ENCODE peak calls at places on chromosomes 12 and 14, in nine cellular contexts. H, I, B, Z, T, M, D, K and L are unnamed samples.

GRCh38 chr12:3770891-3771290 is 18.0 kb upstream of the CRACR2A start:
- DNase-seq in H (peak; percentile 64), I (no peak), B (no peak), Z (no peak), T (no peak), M (no peak), D (no peak), K (no peak), L (no peak)

GRCh38 chr14:72743626-72744025 is 150.3 kb downstream of the DPF3 start:
- DNase-seq in H (no peak), I (no peak), B (no peak), Z (no peak), T (no peak), M (no peak), D (no peak), K (no peak), L (no peak)

GRCh38 chr12:79168687-79169086 is 304.1 kb downstream of the SYT1 start:
- DNase-seq in H (no peak), I (no peak), B (no peak), Z (no peak), T (no peak), M (no peak), D (no peak), K (no peak), L (no peak)

GRCh38 chr12:6614513-6615177 is 7.5 kb upstream of the CHD4 start:
- DNase-seq in H (no peak), I (no peak), B (no peak), Z (no peak), T (no peak), M (no peak), D (no peak), K (no peak), L (no peak)

GRCh38 chr14:50814161-50814560 is 16.8 kb downstream of the NIN start:
- DNase-seq in H (no peak), I (no peak), B (no peak), Z (no peak), T (no peak), M (no peak), D (no peak), K (no peak), L (no peak)

GRCh38 chr12:83322816-83323215 is 636.1 kb downstream of the TMTC2 start:
- DNase-seq in H (no peak), I (no peak), B (no peak), Z (no peak), T (no peak), M (no peak), D (no peak), K (no peak), L (no peak)

GRCh38 chr14:69873877-69874780 is 5.1 kb upstream of the SMOC1 start:
- DNase-seq in H (peak; percentile 72), I (no peak), B (no peak), Z (no peak), T (no peak), M (no peak), D (no peak), K (no peak), L (no peak)

GRCh38 chr12:116427200-116427932 is 131.8 kb upstream of the MAP1LC3B2 start:
- DNase-seq in H (peak; percentile 37), I (no peak), B (no peak), Z (no peak), T (no peak), M (no peak), D (no peak), K (no peak), L (no peak)

GRCh38 chr14:98173291-98173690 is 1098.7 kb downstream of the BCL11B start:
- DNase-seq in H (no peak), I (peak; percentile 80), B (peak; percentile 36), Z (no peak), T (no peak), M (no peak), D (no peak), K (no peak), L (no peak)

GRCh38 chr12:29572938-29573337 is 75.5 kb upstream of the OVCH1 start:
- DNase-seq in H (no peak), I (no peak), B (no peak), Z (no peak), T (no peak), M (no peak), D (no peak), K (no peak), L (no peak)

GRCh38 chr12:119780786-119781434 is 96.2 kb downstream of the CIT start:
- DNase-seq in H (peak; percentile 46), I (no peak), B (no peak), Z (peak; percentile 65), T (no peak), M (no peak), D (no peak), K (no peak), L (no peak)

GRCh38 chr14:57189070-57189469 is 79.6 kb downstream of the EXOC5 start:
- DNase-seq in H (peak; percentile 3), I (no peak), B (no peak), Z (no peak), T (no peak), M (no peak), D (no peak), K (no peak), L (no peak)

GRCh38 chr14:68841030-68841809 is 48.4 kb upstream of the ZFP36L1 start:
- DNase-seq in H (peak; percentile 69), I (no peak), B (no peak), Z (no peak), T (no peak), M (no peak), D (no peak), K (no peak), L (no peak)

GRCh38 chr14:68834816-68835215 is 41.9 kb upstream of the ZFP36L1 start:
- DNase-seq in H (no peak), I (no peak), B (no peak), Z (no peak), T (no peak), M (no peak), D (no peak), K (no peak), L (no peak)

GRCh38 chr14:68840454-68840853 is 47.6 kb upstream of the ZFP36L1 start:
- DNase-seq in H (no peak), I (no peak), B (no peak), Z (no peak), T (no peak), M (no peak), D (no peak), K (no peak), L (no peak)

DNA sequence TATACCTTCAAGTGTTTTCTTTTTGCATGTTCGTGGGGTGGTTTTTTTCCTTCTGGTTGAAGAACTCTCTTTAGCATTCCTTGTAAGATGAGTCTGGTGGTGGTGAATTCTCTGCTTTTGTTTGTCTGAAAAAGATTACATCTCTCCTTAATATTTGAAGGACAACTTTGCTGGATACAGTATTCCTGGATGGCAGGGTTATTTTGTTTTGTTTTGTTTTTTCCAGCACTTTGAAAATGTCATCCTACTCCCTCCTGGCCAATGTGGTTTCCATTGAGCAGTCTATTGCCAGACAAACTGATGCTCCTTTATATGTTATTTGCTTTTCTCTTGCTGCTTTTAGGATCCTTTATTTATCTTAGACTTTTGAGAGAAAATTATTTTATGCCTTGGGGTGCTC is 43.2 kb upstream of the ZFP36L1 start:
- DNase-seq in H (no peak), I (no peak), B (no peak), Z (no peak), T (no peak), M (no peak), D (no peak), K (no peak), L (no peak)
- H3K27ac ChIP-seq in H (no peak overlapping the region), I (no peak overlapping the region), B (no peak overlapping the region), Z (no peak overlapping the region), T (no peak overlapping the region), M (no peak overlapping the region), D (no peak overlapping the region), K (no peak overlapping the region), L (no peak overlapping the region)

GRCh38 chr12:72012874-72013273 is 74.2 kb downstream of the TPH2 start:
- DNase-seq in H (no peak), I (no peak), B (no peak), Z (no peak), T (no peak), M (no peak), D (no peak), K (no peak), L (no peak)
- H3K9me3 ChIP-seq in H (no peaks in the 10 kb centered on the region), I (no peaks in the 10 kb centered on the region), B (no peaks in the 10 kb centered on the region), Z (no peaks in the 10 kb centered on the region), T (no peaks in the 10 kb centered on the region), M (no peaks in the 10 kb centered on the region), D (no peaks in the 10 kb centered on the region), K (no peaks in the 10 kb centered on the region), L (no peaks in the 10 kb centered on the region)

GRCh38 chr14:75182820-75183219 is 6.4 kb upstream of the TMED10 start:
- DNase-seq in H (peak; percentile 76), I (no peak), B (no peak), Z (no peak), T (no peak), M (no peak), D (no peak), K (no peak), L (no peak)

GRCh38 chr14:75183225-75183624 is 6.8 kb upstream of the TMED10 start:
- DNase-seq in H (no peak), I (no peak), B (no peak), Z (no peak), T (no peak), M (no peak), D (no peak), K (no peak), L (no peak)

GRCh38 chr14:75185251-75186040 is 9.0 kb upstream of the TMED10 start:
- DNase-seq in H (no peak), I (no peak), B (no peak), Z (no peak), T (no peak), M (no peak), D (no peak), K (no peak), L (no peak)

GRCh38 chr14:75184447-75184846 is 8.0 kb upstream of the TMED10 start:
- DNase-seq in H (peak; percentile 65), I (no peak), B (no peak), Z (no peak), T (no peak), M (no peak), D (no peak), K (no peak), L (no peak)

DNA sequence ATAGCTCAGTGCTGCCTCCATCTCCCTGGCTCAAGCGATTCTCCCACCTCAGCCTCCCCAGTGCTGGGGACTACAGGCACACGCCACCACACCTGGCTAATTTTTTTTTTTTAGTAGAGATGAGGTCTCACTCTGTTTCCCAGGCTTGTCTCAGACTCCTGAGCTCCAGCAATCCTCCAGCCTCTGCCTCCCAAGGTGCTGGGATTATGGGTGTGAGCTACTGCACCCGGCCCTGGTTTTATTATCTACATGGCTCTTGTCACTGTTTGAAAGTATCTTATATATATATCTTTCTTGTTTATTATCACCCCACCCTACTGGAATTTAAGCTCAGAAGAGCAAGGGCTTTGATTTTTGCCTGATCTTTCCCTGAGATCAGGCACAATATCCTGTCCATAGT is 7.6 kb upstream of the TMED10 start:
- DNase-seq in H (no peak), I (no peak), B (no peak), Z (no peak), T (no peak), M (no peak), D (no peak), K (no peak), L (no peak)
- H3K4me1 ChIP-seq in H (peaks cover 2% of the 10 kb centered on the region), I (peaks cover 32% of the 10 kb centered on the region), B (no peaks in the 10 kb centered on the region), Z (peaks cover 22% of the 10 kb centered on the region), T (no peaks in the 10 kb centered on the region), M (no peaks in the 10 kb centered on the region), D (peaks cover 48% of the 10 kb centered on the region), K (no peaks in the 10 kb centered on the region), L (no peaks in the 10 kb centered on the region)

DNA sequence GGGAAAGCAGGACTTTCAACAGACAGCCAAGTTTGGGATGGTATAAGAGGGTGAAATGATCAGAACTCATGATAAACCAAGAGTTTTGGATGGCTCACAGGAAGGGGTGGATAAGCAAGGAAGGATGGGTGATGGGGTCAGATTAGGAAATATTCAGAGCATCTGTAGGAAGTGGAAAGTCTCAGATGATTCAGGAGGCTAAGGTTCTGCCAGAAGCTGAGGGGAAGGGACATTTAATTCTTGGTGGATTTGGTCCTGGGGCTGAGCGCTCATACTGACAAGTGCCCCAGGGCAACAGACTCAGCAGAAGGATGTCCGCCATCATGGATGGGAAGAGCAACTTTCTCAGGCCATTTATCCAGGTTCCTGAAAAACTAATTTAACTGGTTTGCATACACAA is 28.4 kb upstream of the BDKRB2 start:
- DNase-seq in H (no peak), I (no peak), B (no peak), Z (no peak), T (no peak), M (peak; percentile 46), D (no peak), K (no peak), L (no peak)
- H3K27ac ChIP-seq in H (peak overlapping the region; percentile 43), I (no peak overlapping the region), B (no peak overlapping the region), Z (no peak overlapping the region), T (no peak overlapping the region), M (peak overlapping the region; percentile 63), D (no peak overlapping the region), K (no peak overlapping the region), L (no peak overlapping the region)